ENCODE peak calls at places on chromosomes 13 and 19, in five cellular contexts. B is brain microvascular endothelial cell; X is ovary; S is CD8-positive, alpha-beta T cell; Y is uterus. E is an unnamed sample.

GRCh38 chr19:7636317-7636690 is 606 bp upstream of the STXBP2 start:
- DNase-seq in S (no peak), X (no peak), B (no peak), Y (no peak), E (no peak)

GRCh38 chr19:15195381-15195964 is 5.3 kb downstream of the NOTCH3 start:
- DNase-seq in Y (peak; percentile 55), S (no peak), B (peak; percentile 79), X (peak; percentile 56), E (no peak)

GRCh38 chr19:1073063-1073955 is 6.3 kb downstream of the ARHGAP45 start:
- DNase-seq in Y (no peak), B (no peak), X (no peak), S (no peak), E (no peak)

GRCh38 chr13:24900507-24900906 is 136.5 kb downstream of the RNF17 start:
- DNase-seq in Y (no peak), X (no peak), B (no peak), S (no peak), E (no peak)

GRCh38 chr19:58009666-58010301 is 7.2 kb upstream of the ZNF606 start:
- DNase-seq in Y (peak; percentile 92), B (peak; percentile 90), S (no peak), X (peak; percentile 83), E (peak; percentile 12)

GRCh38 chr19:590396-590745 is 690 bp downstream of the HCN2 start:
- DNase-seq in B (no peak), S (no peak), Y (no peak), X (no peak), E (no peak)

GRCh38 chr19:30358821-30359580 is 13.2 kb upstream of the ZNF536 start:
- DNase-seq in X (no peak), S (no peak), Y (no peak), B (no peak), E (no peak)

GRCh38 chr13:33764716-33765115 is 53.2 kb upstream of the RFC3 start:
- DNase-seq in X (no peak), B (no peak), Y (no peak), S (no peak), E (no peak)

GRCh38 chr19:1156305-1156801 is 17.7 kb downstream of the SBNO2 start:
- DNase-seq in B (no peak), Y (peak; percentile 51), S (no peak), X (peak; percentile 52), E (no peak)

GRCh38 chr13:80084086-80084676 is 256.7 kb downstream of the SPRY2 start:
- DNase-seq in B (peak; percentile 83), Y (no peak), S (no peak), X (no peak), E (peak; percentile 98)

GRCh38 chr13:49649244-49649962 is 21.1 kb downstream of the ARL11 start:
- DNase-seq in S (no peak), Y (no peak), X (no peak), B (peak; percentile 22), E (no peak)

GRCh38 chr19:12802267-12803106 is 618 bp downstream of the THSD8 start:
- DNase-seq in Y (no peak), B (no peak), X (peak; percentile 30), S (no peak), E (no peak)

GRCh38 chr19:45152504-45153338 is 8.1 kb downstream of the NKPD1 start:
- DNase-seq in X (peak; percentile 48), Y (peak; percentile 31), B (no peak), S (peak; percentile 14), E (no peak)

GRCh38 chr13:98977568-98978270 is at the start of gene DOCK9:
- DNase-seq in Y (peak; percentile 39), B (peak; percentile 74), S (no peak), X (peak; percentile 49), E (peak; percentile 88)

GRCh38 chr13:58025821-58026220 is 394.3 kb downstream of the PCDH17 start:
- DNase-seq in X (no peak), Y (no peak), B (no peak), S (no peak), E (no peak)

GRCh38 chr13:75285310-75285709 is 196.7 kb downstream of the TBC1D4 start:
- DNase-seq in B (no peak), Y (no peak), X (no peak), S (no peak), E (no peak)

GRCh38 chr13:110392510-110393233 is 85.6 kb downstream of the COL4A2 start:
- DNase-seq in B (peak; percentile 92), Y (no peak), X (no peak), S (no peak), E (no peak)

DNA sequence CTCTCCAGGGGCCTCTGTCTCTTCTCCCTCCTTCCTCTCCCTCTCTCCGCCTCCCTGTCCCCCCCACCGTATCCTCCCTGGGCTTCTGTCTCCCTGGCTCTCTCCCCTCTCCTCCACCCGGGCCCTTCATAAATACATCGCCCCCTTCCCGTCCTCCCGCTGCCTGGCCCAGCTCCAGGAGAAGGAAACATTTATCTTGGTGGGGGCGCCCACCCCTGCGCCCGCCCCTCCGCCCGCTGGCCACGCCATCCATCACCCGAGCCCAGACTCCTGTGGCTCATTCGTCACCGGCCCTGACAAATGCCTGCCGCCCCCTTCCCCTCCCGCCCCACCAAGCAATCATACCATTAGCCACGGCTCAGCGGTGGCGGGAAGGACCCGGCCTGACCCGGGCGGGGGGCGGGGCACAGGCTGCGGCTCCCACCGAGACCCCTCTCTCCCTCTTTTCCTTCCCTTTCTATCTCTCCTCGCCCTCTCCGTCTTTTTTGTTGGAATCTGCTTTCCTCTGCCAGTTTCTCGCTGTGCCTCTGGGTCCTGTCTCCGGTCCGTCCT is 2.6 kb upstream of the MEIS3 start:
- DNase-seq in B (no peak), X (no peak), S (no peak), Y (peak; percentile 69), E (no peak)
- H3K4me3 ChIP-seq in B (no peak overlapping the region), X (no peak overlapping the region), S (no peak overlapping the region), Y (peak overlapping the region; percentile 12), E (no peak overlapping the region)

GRCh38 chr19:33906578-33907335 is 110.1 kb downstream of the KCTD15 start:
- DNase-seq in S (no peak), X (no peak), Y (no peak), B (peak; percentile 25), E (peak; percentile 5)
- TF ChIP-seq CTCF in S (no peak), X (no peak), Y (no peak), B (no peak), E (no peak)

DNA sequence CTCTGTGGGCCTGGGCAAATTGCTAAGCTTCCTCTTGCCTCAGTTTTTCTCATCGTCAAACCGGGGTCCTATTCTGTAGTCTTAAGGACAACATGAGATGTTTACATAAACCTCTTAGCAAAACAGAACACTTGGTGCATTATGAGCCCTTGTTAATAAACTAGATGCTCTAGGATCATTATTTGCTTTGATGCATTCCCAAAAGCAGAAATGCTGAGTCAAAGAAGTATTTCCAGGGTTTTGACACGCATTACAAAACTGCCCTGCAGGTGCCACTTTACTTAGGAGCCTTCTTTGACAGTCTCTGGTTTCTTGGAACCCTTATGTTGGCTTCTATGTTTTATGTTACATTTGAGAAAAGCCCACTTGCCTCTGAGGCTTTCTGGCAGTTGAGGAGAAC is 12.1 kb downstream of the AKAP11 start:
- DNase-seq in X (no peak), B (no peak), S (no peak), Y (no peak), E (no peak)
- H3K4me3 ChIP-seq in X (no peak overlapping the region), B (no peak overlapping the region), S (no peak overlapping the region), Y (no peak overlapping the region), E (no peak overlapping the region)

GRCh38 chr19:16327911-16328823 is 3.5 kb downstream of the KLF2 start:
- DNase-seq in X (peak; percentile 89), Y (peak; percentile 85), B (no peak), S (peak; percentile 62), E (no peak)

GRCh38 chr19:16330368-16330801 is 5.8 kb downstream of the KLF2 start:
- DNase-seq in X (peak; percentile 82), Y (peak; percentile 54), S (peak; percentile 89), B (peak; percentile 92), E (no peak)

GRCh38 chr19:16327131-16327450 is 2.5 kb downstream of the KLF2 start:
- DNase-seq in S (no peak), Y (no peak), B (no peak), X (no peak), E (no peak)

GRCh38 chr19:16327501-16327900 is 2.9 kb downstream of the KLF2 start:
- DNase-seq in S (peak; percentile 22), B (no peak), Y (no peak), X (no peak), E (no peak)

GRCh38 chr19:16328824-16329482 is 4.3 kb downstream of the KLF2 start:
- DNase-seq in X (peak; percentile 63), S (peak; percentile 66), B (no peak), Y (no peak), E (no peak)
- TF ChIP-seq CTCF in X (no peak), S (no peak), B (peak; percentile 41), Y (no peak), E (no peak)

GRCh38 chr13:103031332-103031873 is 34.8 kb downstream of the SLC10A2 start:
- DNase-seq in X (no peak), Y (no peak), B (no peak), S (no peak), E (no peak)

GRCh38 chr13:103033999-103034398 is 32.2 kb downstream of the SLC10A2 start:
- DNase-seq in Y (no peak), B (no peak), X (no peak), S (no peak), E (no peak)

GRCh38 chr13:103036268-103036667 is 29.9 kb downstream of the SLC10A2 start:
- DNase-seq in B (no peak), X (no peak), Y (no peak), S (no peak), E (no peak)

GRCh38 chr13:103029798-103030197 is 36.4 kb downstream of the SLC10A2 start:
- DNase-seq in X (no peak), S (no peak), Y (no peak), B (no peak), E (no peak)

DNA sequence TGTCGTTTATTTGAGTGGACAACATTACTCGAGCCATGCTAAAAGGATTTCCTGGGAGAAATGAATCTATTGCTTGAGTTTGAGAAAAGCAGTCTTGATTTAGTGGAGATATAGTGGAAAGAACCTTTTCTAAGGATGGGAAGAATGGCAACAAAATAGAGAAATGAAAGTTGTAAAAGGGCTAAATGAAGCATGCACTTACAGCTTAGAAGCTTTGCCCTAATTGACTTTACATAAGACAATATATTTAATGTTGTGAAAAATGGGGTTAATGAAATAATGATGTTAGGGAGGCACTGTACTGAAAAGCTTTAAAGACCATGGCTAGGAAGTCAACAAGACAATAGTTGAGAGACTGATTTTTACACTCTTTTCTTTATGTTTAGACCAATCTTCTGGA is 35.4 kb downstream of the SLC10A2 start:
- DNase-seq in X (no peak), S (no peak), B (no peak), Y (no peak), E (no peak)
- H3K4me3 ChIP-seq in X (no peak overlapping the region), S (no peak overlapping the region), B (no peak overlapping the region), Y (no peak overlapping the region), E (no peak overlapping the region)

DNA sequence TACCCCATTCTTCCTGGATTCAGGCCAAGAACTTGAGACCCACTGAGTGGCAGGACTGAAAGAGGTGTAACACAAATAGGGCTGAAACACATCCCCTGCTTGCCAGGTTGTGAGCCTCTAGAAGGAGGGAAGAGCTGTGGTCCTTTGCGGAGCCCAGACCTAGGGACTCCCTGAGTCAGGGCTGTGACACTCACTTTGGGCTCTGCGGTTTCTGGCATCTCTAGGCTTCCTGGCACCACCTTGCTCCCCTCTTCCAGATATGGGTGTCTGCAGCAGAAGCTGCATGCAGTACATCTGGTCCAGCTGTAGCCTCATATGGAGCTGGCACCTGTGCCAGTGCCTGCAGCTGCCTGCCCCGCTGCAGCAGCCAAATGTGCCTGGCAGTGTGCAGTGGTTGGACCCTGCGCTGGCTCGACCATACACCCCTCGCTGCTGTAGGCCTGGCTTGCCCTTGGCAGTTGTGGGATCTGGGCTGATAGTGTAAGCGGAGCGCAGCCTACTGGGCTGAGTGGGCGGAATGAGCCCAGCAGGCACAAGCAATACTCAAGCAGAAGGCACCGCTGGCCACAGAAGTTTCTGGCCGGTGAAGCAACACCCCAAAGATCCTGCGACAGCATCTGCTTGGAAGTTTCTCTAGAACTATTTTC is 290.4 kb downstream of the SLITRK6 start:
- DNase-seq in B (peak; percentile 36), X (no peak), Y (no peak), S (no peak), E (no peak)
- TF ChIP-seq CTCF in B (no peak), X (no peak), Y (no peak), S (no peak), E (no peak)

E was measured in astrocyte of the cerebellum.